ENCODE peak calls at places on chromosomes 12 and 14, in six cellular contexts. K is pancreas, J is fibroblast of mammary gland, N is AG10803, C is astrocyte, X is cardiac muscle cell. Z is an unnamed sample.

GRCh38 chr14:26392498-26392897 is 205.3 kb downstream of the NOVA1 start:
- DNase-seq in N (no peak), J (no peak), K (no peak), X (no peak), C (no peak), Z (no peak)

GRCh38 chr12:89524201-89525001 is at the start of gene GALNT4:
- DNase-seq in X (peak), N (peak), J (peak), C (peak), K (peak), Z (peak)

GRCh38 chr12:121522962-121523361 is 57.9 kb downstream of the KDM2B start:
- DNase-seq in J (peak), K (no peak), N (no peak), X (peak), C (no peak), Z (no peak)

GRCh38 chr12:106187155-106187789 is 48.5 kb upstream of the NUAK1 start:
- DNase-seq in K (no peak), X (no peak), J (no peak), C (no peak), N (no peak), Z (no peak)

GRCh38 chr12:25311501-25311900 is 60.8 kb upstream of the KRAS start:
- DNase-seq in K (no peak), X (no peak), C (no peak), N (peak), J (peak), Z (no peak)

GRCh38 chr14:100093322-100093721 is 28.1 kb downstream of the EVL start:
- DNase-seq in J (no peak), X (no peak), C (no peak), N (no peak), K (no peak), Z (no peak)

GRCh38 chr12:15590180-15590826 is 198.9 kb downstream of the EPS8 start:
- DNase-seq in N (peak), K (peak), C (peak), X (peak), J (peak), Z (peak)

GRCh38 chr12:69173358-69173757 is 66.0 kb upstream of the CPSF6 start:
- DNase-seq in K (no peak), X (no peak), C (no peak), J (no peak), N (no peak), Z (no peak)

GRCh38 chr12:50505945-50506344 is 1.2 kb downstream of the DIP2B start:
- DNase-seq in J (peak), C (no peak), N (no peak), K (no peak), X (peak), Z (peak)

GRCh38 chr12:14257734-14258467 is 107.6 kb upstream of the ATF7IP start:
- DNase-seq in J (peak), X (peak), K (peak), N (peak), C (peak), Z (peak)

GRCh38 chr12:56257071-56257470 is 1.1 kb downstream of the ANKRD52 start:
- DNase-seq in K (no peak), X (no peak), N (no peak), J (no peak), C (no peak), Z (no peak)

GRCh38 chr12:31999692-32000091 is 40.5 kb downstream of the RESF1 start:
- DNase-seq in K (no peak), X (no peak), N (no peak), J (peak), C (no peak), Z (no peak)

GRCh38 chr12:49811961-49812401 is 16.2 kb downstream of the NCKAP5L start:
- DNase-seq in K (no peak), J (no peak), N (no peak), X (no peak), C (no peak), Z (no peak)

GRCh38 chr12:116352315-116352835 is 74.9 kb upstream of the MED13L start:
- DNase-seq in K (no peak), C (no peak), J (no peak), X (no peak), N (no peak), Z (no peak)

GRCh38 chr12:102468261-102468940 is 12.0 kb downstream of the IGF1 start:
- DNase-seq in X (no peak), N (no peak), K (no peak), J (no peak), C (peak), Z (no peak)

GRCh38 chr14:23727566-23728335 is 91.6 kb downstream of the DHRS2 start:
- DNase-seq in X (peak), J (peak), C (peak), K (no peak), N (peak), Z (peak)

GRCh38 chr12:123337053-123337452 is 27.6 kb downstream of the SBNO1 start:
- DNase-seq in J (no peak), X (no peak), N (no peak), C (no peak), K (no peak), Z (no peak)

GRCh38 chr14:96261053-96261452 is 5.0 kb downstream of the BDKRB1 start:
- DNase-seq in C (no peak), J (no peak), X (no peak), K (no peak), N (no peak), Z (no peak)

GRCh38 chr12:80313184-80313583 is 130.9 kb upstream of the PTPRQ start:
- DNase-seq in N (no peak), J (peak), K (no peak), X (peak), C (no peak), Z (peak)
- TF ChIP-seq CTCF in N (peak), J (peak), K (no peak), X (no peak), C (no peak), Z (no peak)

GRCh38 chr14:50599700-50600444 is 39.9 kb downstream of the ATL1 start:
- DNase-seq in C (peak), J (peak), N (peak), X (peak), K (no peak), Z (peak)
- H3K4me3 ChIP-seq in C (no peak), J (no peak), N (no peak), X (no peak), K (no peak), Z (no peak)

GRCh38 chr12:108690799-108691153 is 40.5 kb downstream of the CORO1C start:
- DNase-seq in J (no peak), K (no peak), N (no peak), X (no peak), C (no peak), Z (no peak)

GRCh38 chr12:108691995-108692808 is 39.1 kb downstream of the CORO1C start:
- DNase-seq in N (no peak), C (peak), J (no peak), X (no peak), K (peak), Z (no peak)

GRCh38 chr12:108693186-108693585 is 38.1 kb downstream of the CORO1C start:
- DNase-seq in N (no peak), X (no peak), J (no peak), C (no peak), K (no peak), Z (no peak)

GRCh38 chr12:108690191-108690518 is 41.2 kb downstream of the CORO1C start:
- DNase-seq in N (no peak), C (no peak), K (no peak), J (no peak), X (no peak), Z (no peak)

GRCh38 chr12:108691154-108691994 is 39.9 kb downstream of the CORO1C start:
- DNase-seq in X (peak), C (peak), N (peak), J (peak), K (peak), Z (peak)
- TF ChIP-seq CTCF in X (no peak), C (peak), N (peak), J (peak), K (no peak), Z (peak)

DNA sequence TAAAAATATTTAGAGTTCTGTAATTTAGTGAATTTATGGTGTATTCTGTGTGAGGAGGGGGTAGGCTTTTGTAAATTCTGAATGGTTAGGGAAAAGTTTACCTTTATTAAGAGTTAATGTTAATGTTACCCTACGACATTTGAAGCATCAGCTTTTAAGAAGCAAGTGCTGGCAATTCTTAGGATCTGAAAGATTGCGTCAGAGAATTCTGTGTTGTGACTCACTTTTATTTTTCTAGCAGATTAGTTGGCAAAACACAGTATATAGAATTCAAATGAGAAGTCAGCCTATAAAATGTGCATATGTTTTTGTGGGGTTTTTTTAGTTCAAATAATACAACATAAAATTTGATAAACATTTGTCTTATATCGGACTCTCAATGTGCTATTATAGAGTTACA is 97.6 kb downstream of the RAD52 start:
- DNase-seq in J (peak), X (peak), N (peak), C (peak), K (no peak), Z (peak)
- H3K4me3 ChIP-seq in J (peak), X (no peak), N (peak), C (no peak), K (no peak), Z (peak)

GRCh38 chr12:70842136-70842535 is 78.4 kb downstream of the PTPRR start:
- DNase-seq in K (no peak), J (peak), N (peak), X (no peak), C (no peak), Z (no peak)

GRCh38 chr12:70840966-70841365 is 79.6 kb downstream of the PTPRR start:
- DNase-seq in N (peak), J (peak), K (no peak), X (no peak), C (no peak), Z (no peak)

GRCh38 chr12:70837026-70837425 is 83.5 kb downstream of the PTPRR start:
- DNase-seq in C (no peak), J (peak), X (no peak), K (no peak), N (peak), Z (no peak)

GRCh38 chr12:70842942-70843341 is 77.6 kb downstream of the PTPRR start:
- DNase-seq in K (no peak), N (no peak), J (no peak), X (no peak), C (no peak), Z (no peak)

GRCh38 chr12:70839544-70839943 is 81.0 kb downstream of the PTPRR start:
- DNase-seq in K (no peak), C (no peak), N (no peak), X (no peak), J (no peak), Z (no peak)
- TF ChIP-seq CTCF in K (no peak), C (no peak), N (no peak), X (no peak), J (no peak), Z (no peak)

DNA sequence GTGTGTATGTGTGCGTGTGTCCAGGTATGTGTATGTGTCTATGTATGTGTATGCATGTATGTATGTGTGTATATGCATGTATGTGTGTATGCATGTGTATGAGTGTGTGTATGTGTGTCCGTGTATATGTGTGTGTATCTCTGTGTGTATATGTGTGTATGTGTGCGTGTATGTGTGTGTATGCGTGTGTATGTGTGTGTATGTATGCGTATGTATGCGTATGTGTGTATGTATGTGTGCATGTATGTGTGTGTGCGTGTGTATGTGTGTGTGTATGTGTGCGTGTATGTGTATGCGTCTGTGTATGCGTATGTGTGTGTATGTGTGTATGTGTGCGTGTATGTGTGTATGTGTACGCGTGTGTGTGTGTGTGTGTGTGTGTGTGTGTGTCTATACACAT is 31.6 kb downstream of the CHST11 start:
- DNase-seq in J (no peak), K (no peak), N (no peak), C (no peak), X (no peak), Z (no peak)
- H3K4me3 ChIP-seq in J (no peak), K (no peak), N (no peak), C (no peak), X (no peak), Z (no peak)

DNA sequence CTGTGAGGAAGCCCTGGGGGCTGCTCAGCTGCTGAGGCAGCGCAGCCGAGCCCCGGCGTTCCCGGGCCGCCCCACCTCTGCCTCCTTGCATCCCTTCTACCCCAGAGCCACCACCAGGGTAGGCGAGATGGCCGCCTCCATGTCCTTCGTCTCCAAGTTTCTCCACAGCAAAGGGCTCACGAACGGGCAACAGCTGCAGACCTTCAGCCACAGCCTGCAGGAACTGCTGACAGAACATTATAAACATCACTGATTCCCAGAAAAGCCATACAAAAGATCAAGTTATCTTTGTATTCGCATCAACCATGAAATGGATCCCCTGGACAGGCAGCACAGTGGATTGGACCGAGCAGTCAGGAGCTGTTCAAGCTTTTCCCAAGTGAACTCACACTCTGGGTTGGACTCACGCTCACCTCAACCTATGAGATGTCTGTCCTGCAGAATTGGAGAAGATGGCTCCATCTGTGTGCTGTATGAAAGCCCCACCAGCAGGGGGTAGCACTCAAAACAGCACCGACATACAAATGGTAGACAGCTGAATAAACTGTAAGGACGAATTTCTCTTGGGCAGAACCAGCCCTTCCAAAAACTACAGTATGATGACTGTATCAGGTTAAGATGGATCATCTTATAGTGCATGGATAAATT is 19.4 kb upstream of the A2M start:
- DNase-seq in X (no peak), J (no peak), K (no peak), N (no peak), C (no peak), Z (no peak)
- TF ChIP-seq CTCF in X (no peak), J (peak), K (no peak), N (no peak), C (no peak), Z (no peak)